ENCODE peak calls at places on chromosomes 5 and 9, in four cellular contexts. A, L, O and T are unnamed samples.

GRCh38 chr9:112046181-112046580 is 128.9 kb downstream of the SUSD1 start:
- DNase-seq in A (no peak), O (no peak), L (no peak), T (no peak)

GRCh38 chr9:29044959-29045358 is 1471.7 kb upstream of the C9orf72 start:
- DNase-seq in O (no peak), A (no peak), L (no peak), T (no peak)

GRCh38 chr5:53479045-53479655 is 1.3 kb upstream of the FST start:
- DNase-seq in O (peak; percentile 20), A (no peak), L (no peak), T (no peak)

GRCh38 chr9:137438591-137439157 is 2.5 kb downstream of the ENTPD8 start:
- DNase-seq in O (no peak), L (no peak), A (no peak), T (no peak)

GRCh38 chr5:82364497-82364896 is 86.3 kb upstream of the RPS23 start:
- DNase-seq in L (no peak), A (no peak), O (no peak), T (no peak)

GRCh38 chr9:74543145-74543544 is 46.0 kb downstream of the RORB start:
- DNase-seq in O (no peak), A (no peak), L (no peak), T (no peak)

GRCh38 chr9:136644343-136644592 is 18.4 kb upstream of the EGFL7 start:
- DNase-seq in A (no peak), O (peak; percentile 91), L (peak; percentile 66), T (no peak)

GRCh38 chr9:116471093-116471906 is 215.8 kb upstream of the TRIM32 start:
- DNase-seq in A (peak; percentile 22), O (peak; percentile 58), L (no peak), T (no peak)

GRCh38 chr9:135933114-135933513 is 25.8 kb upstream of the CAMSAP1 start:
- DNase-seq in O (no peak), A (no peak), L (no peak), T (no peak)

GRCh38 chr9:33881635-33882034 is 64.7 kb downstream of the UBE2R2 start:
- DNase-seq in L (no peak), A (no peak), O (no peak), T (no peak)

GRCh38 chr9:96651626-96652025 is 3.5 kb downstream of the PRXL2C start:
- DNase-seq in A (no peak), O (peak; percentile 15), L (no peak), T (no peak)

GRCh38 chr9:97876061-97876460 is 23.0 kb downstream of the FOXE1 start:
- DNase-seq in O (no peak), L (no peak), A (no peak), T (no peak)

GRCh38 chr5:143207563-143208364 is 195.7 kb downstream of the NR3C1 start:
- DNase-seq in O (peak; percentile 82), L (peak; percentile 51), A (no peak), T (no peak)

GRCh38 chr5:132865668-132866341 is 464 bp downstream of the GDF9 start:
- DNase-seq in O (peak; percentile 37), A (no peak), L (no peak), T (no peak)

GRCh38 chr5:150017606-150018005 is 17.1 kb downstream of the HMGXB3 start:
- DNase-seq in L (no peak), O (peak; percentile 48), A (no peak), T (no peak)

GRCh38 chr9:82021198-82021597 is 32.6 kb downstream of the SPATA31D1 start:
- DNase-seq in O (no peak), A (no peak), L (no peak), T (no peak)

GRCh38 chr5:77616920-77617319 is 21.6 kb downstream of the OTP start:
- DNase-seq in O (no peak), L (no peak), A (no peak), T (no peak)

GRCh38 chr5:93532370-93532769 is 48.6 kb downstream of the NR2F1-AS1 start:
- DNase-seq in O (no peak), L (no peak), A (no peak), T (no peak)